ENCODE peak calls at places on chromosomes 12 and 14, in seven cellular contexts. E is mesenchymal stem cell, R is upper lobe of right lung, H is right atrium auricular region, C is H1, T is cardiac muscle cell, U is endothelial cell of umbilical vein. V is an unnamed sample.
A peak's percentile ranks its signal among the peaks of the same experiment; 100 is the strongest.

GRCh38 chr14:85010186-85010585 is 519.8 kb upstream of the FLRT2 start:
- DNase-seq in E (no peak), R (no peak), H (no peak), C (no peak), T (no peak), U (no peak), V (no peak)

GRCh38 chr14:100531591-100532121 is 55.6 kb downstream of the BEGAIN start:
- DNase-seq in E (no peak), R (peak; percentile 52), H (no peak), C (no peak), T (no peak), U (no peak), V (no peak)

GRCh38 chr12:82966160-82966559 is 279.5 kb downstream of the TMTC2 start:
- DNase-seq in E (no peak), R (no peak), H (no peak), C (no peak), T (peak; percentile 30), U (peak; percentile 47), V (no peak)

GRCh38 chr12:51421266-51421884 is 3.3 kb upstream of the SLC4A8 start:
- DNase-seq in E (peak; percentile 65), R (no peak), H (no peak), C (peak; percentile 15), T (peak; percentile 84), U (peak; percentile 63), V (no peak)

GRCh38 chr12:98465950-98466349 is 49.4 kb upstream of the TMPO start:
- DNase-seq in E (no peak), R (no peak), H (no peak), C (no peak), T (no peak), U (no peak), V (no peak)

GRCh38 chr12:10910380-10910779 is 1.0 kb upstream of the TAS2R13 start:
- DNase-seq in E (no peak), R (no peak), H (no peak), C (no peak), T (no peak), U (no peak), V (no peak)

GRCh38 chr12:6080149-6081045 is 44.1 kb downstream of the VWF start:
- DNase-seq in E (no peak), R (no peak), H (no peak), C (no peak), T (no peak), U (no peak), V (no peak)

GRCh38 chr14:103488071-103488470 is 34.6 kb downstream of the CKB start:
- DNase-seq in E (no peak), R (no peak), H (peak; percentile 5), C (no peak), T (no peak), U (no peak), V (no peak)

GRCh38 chr12:130127527-130127908 is 34.7 kb upstream of the FZD10 start:
- DNase-seq in E (no peak), R (no peak), H (peak; percentile 68), C (no peak), T (no peak), U (no peak), V (no peak)

GRCh38 chr12:95908573-95908972 is 33.8 kb downstream of the CCDC38 start:
- DNase-seq in E (no peak), R (no peak), H (no peak), C (no peak), T (peak; percentile 77), U (peak; percentile 40), V (no peak)

GRCh38 chr14:35818346-35819115 is 7.6 kb upstream of the BRMS1L start:
- DNase-seq in E (peak; percentile 61), R (no peak), H (no peak), C (no peak), T (peak; percentile 61), U (peak; percentile 64), V (no peak)

GRCh38 chr12:62758216-62758615 is 176.7 kb downstream of the PPM1H start:
- DNase-seq in E (peak; percentile 61), R (no peak), H (no peak), C (no peak), T (no peak), U (no peak), V (no peak)

DNA sequence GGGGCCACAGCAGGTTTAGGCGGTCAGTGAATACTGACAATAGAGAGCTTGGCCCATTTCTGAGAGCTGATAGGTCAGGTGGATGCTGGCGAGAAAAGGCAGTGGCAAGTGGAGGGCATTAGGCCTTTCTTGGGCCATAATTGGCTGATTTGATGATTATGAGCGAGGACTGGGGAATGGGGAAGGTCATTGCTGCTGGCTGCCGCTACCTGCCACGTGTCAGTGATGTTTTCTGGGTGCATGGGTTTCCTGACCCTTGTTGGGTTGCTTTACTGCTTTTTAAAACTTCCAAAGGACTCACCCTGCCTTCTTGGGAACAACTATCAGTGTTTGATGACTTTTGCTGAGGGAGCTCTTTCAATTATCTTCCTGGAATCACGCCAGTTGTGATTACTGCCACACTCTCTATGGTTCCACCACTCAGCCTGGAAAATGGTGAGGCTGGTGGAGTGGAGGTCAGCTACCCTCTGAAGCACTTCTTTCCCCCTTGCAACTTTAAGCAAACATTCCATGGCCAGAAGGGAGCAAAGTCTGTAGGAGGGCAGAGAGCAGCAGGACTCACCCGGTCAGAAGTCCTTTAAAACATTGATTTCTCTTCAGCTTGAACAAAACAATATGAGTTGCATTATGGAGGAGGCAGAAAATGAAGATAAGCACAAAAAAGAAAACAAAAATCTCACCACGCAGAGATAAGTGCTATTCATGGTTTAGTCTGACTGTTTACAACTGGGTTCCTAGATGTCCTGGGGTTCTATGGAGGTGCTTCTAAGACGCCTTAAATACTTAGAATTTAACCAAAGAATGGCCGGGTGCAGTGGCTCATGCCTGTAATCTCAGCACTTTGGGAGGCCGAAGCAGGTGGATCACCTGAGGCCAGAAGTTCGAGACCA is 12.1 kb upstream of the SLC10A1 start:
- DNase-seq in E (no peak), R (no peak), H (no peak), C (no peak), T (no peak), U (no peak), V (no peak)
- H3K4me1 ChIP-seq in E (no peaks in the 10 kb centered on the region), R (no peaks in the 10 kb centered on the region), H (no peaks in the 10 kb centered on the region), C (no peaks in the 10 kb centered on the region), T (no peaks in the 10 kb centered on the region), U (no peaks in the 10 kb centered on the region), V (no peaks in the 10 kb centered on the region)

GRCh38 chr12:48128800-48129199 is 9.6 kb downstream of the PFKM start:
- DNase-seq in E (peak; percentile 25), R (no peak), H (no peak), C (no peak), T (no peak), U (no peak), V (no peak)
- H3K4me3 ChIP-seq in E (no peak overlapping the region), R (no peak overlapping the region), H (no peak overlapping the region), C (no peak overlapping the region), T (no peak overlapping the region), U (no peak overlapping the region), V (no peak overlapping the region)

GRCh38 chr12:68560823-68561422 is 49.8 kb upstream of the RAP1B start:
- DNase-seq in E (no peak), R (no peak), H (no peak), C (no peak), T (no peak), U (no peak), V (no peak)

GRCh38 chr12:68559246-68559645 is 51.5 kb upstream of the RAP1B start:
- DNase-seq in E (no peak), R (no peak), H (no peak), C (no peak), T (no peak), U (peak; percentile 29), V (no peak)

GRCh38 chr12:68561830-68562229 is 48.9 kb upstream of the RAP1B start:
- DNase-seq in E (no peak), R (no peak), H (no peak), C (no peak), T (no peak), U (no peak), V (no peak)

GRCh38 chr12:68559984-68560822 is 50.5 kb upstream of the RAP1B start:
- DNase-seq in E (peak; percentile 73), R (no peak), H (peak; percentile 85), C (no peak), T (peak; percentile 25), U (peak; percentile 53), V (no peak)

DNA sequence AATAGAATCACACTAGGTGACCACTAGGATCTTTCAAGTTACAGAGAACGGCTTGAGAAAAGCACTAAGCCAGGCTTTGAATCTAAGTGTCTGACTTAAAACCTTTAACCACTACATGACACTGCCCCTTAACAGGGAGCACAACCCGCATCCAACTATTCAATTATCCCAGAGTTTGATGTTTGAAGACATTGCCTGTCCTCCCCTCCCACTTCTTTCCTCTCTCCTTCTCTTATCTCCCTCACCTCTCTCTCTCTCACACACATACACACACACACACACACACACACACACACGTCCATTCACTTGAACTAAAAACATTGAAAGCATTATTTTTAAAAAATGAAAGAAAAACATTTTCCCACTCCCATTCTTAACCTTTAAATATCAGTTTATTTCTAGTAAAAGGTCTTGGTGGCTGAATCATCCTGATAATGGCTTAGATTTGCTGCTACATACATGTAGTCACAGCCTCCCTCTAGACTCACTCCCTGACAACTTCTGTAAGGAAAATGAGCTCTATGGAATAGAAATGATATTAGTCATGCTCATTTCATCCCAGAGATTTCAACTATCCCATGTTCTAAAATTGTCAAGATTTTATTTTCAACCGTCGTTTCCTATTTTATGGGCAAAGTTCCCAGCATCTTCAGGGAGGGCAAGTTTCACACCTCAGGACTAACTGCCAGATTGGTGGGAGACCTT is 53.5 kb upstream of the RAP1B start:
- DNase-seq in E (peak; percentile 65), R (no peak), H (no peak), C (no peak), T (peak; percentile 75), U (peak; percentile 15), V (no peak)
- H3K4me1 ChIP-seq in E (peaks cover 5% of the 10 kb centered on the region), R (peaks cover 11% of the 10 kb centered on the region), H (no peaks in the 10 kb centered on the region), C (peaks cover 6% of the 10 kb centered on the region), T (no peaks in the 10 kb centered on the region), U (peaks cover 4% of the 10 kb centered on the region), V (peaks cover 13% of the 10 kb centered on the region)

GRCh38 chr14:73717247-73717646 is 3.1 kb upstream of the PNMA1 start:
- DNase-seq in E (no peak), R (no peak), H (no peak), C (no peak), T (no peak), U (no peak), V (no peak)

GRCh38 chr14:73719791-73720190 is 5.6 kb upstream of the PNMA1 start:
- DNase-seq in E (no peak), R (no peak), H (no peak), C (no peak), T (no peak), U (no peak), V (no peak)

GRCh38 chr14:73717998-73718741 is 4.0 kb upstream of the PNMA1 start:
- DNase-seq in E (no peak), R (peak; percentile 51), H (no peak), C (no peak), T (no peak), U (no peak), V (no peak)

GRCh38 chr14:73719361-73719760 is 5.2 kb upstream of the PNMA1 start:
- DNase-seq in E (no peak), R (no peak), H (no peak), C (no peak), T (no peak), U (no peak), V (no peak)

DNA sequence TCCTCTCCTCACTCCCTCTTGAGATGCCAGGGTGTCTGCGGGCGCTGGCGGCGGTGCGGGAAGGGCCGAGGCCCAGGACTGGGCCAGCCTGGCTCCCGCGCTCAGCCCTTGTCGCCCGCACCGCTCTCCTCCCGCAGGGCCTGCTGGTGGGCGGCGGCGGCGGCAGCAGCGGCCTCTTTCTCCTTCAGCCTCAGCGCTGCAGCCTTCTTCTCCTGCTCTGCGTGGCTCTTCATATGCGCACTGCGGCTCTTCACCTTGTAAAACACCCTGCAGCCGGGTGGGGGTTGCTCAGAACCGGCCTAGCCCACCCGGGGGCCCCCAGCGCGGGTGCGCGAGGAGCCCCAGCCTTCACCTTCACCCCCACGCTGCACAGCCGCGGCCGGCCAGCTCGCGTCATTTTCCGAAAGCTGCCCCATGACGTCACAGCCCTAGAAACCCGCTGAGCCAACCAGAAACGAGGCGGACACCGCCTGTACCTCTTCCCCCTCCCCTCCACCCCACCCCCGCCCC is 4.6 kb upstream of the PNMA1 start:
- DNase-seq in E (no peak), R (peak; percentile 54), H (no peak), C (no peak), T (no peak), U (no peak), V (no peak)
- H3K4me3 ChIP-seq in E (no peak overlapping the region), R (no peak overlapping the region), H (peak overlapping the region; percentile 3), C (peak overlapping the region; percentile 43), T (no peak overlapping the region), U (no peak overlapping the region), V (no peak overlapping the region)